ENCODE peak calls at places on chromosomes 6 and 20, in eight cellular contexts. H is activated CD4-positive, alpha-beta memory T cell treated with anti-CD3 and anti-CD28 coated beads, Interleukin-2, amount 10 ng/mL, durations not matched to agents 7 days and 5 days; C is activated effector memory CD4-positive, alpha-beta T cell treated with anti-CD3 and anti-CD28 coated beads, Interleukin-2, amount 50 U/mL, for 16 hours; J is EH; R is naive B cell; W is psoas muscle; E is activated T-cell treated with anti-CD3 and anti-CD28 coated beads for 1 hour; T is heart left ventricle. Q is an unnamed sample.

GRCh38 chr6:114361036-114361435 is 18.2 kb upstream of the HS3ST5 start:
- DNase-seq in H (no peak), C (no peak), J (no peak), R (no peak), W (no peak), E (no peak), T (no peak), Q (no peak)

GRCh38 chr6:104862456-104862855 is 2.7 kb upstream of the HACE1 start:
- DNase-seq in H (no peak), C (no peak), J (peak), R (no peak), W (no peak), E (no peak), T (no peak), Q (no peak)

GRCh38 chr6:1226208-1227099 is 85.4 kb upstream of the FOXQ1 start:
- DNase-seq in H (no peak), C (no peak), J (no peak), R (no peak), W (no peak), E (no peak), T (no peak), Q (no peak)

GRCh38 chr6:166258854-166259276 is 49.3 kb downstream of the PRR18 start:
- DNase-seq in H (peak), C (peak), J (no peak), R (no peak), W (no peak), E (peak), T (no peak), Q (no peak)

GRCh38 chr20:48102076-48102787 is 317.0 kb upstream of the SULF2 start:
- DNase-seq in H (no peak), C (peak), J (no peak), R (no peak), W (no peak), E (no peak), T (no peak), Q (peak)

GRCh38 chr20:62768234-62768814 is 27.9 kb upstream of the MRGBP start:
- DNase-seq in H (no peak), C (no peak), J (no peak), R (no peak), W (peak), E (no peak), T (peak), Q (no peak)

GRCh38 chr20:21102252-21102609 is 3.9 kb downstream of the LINC00237 start:
- DNase-seq in H (peak), C (peak), J (no peak), R (no peak), W (no peak), E (no peak), T (no peak), Q (peak)

GRCh38 chr6:147285087-147285855 is 81.1 kb downstream of the STXBP5 start:
- DNase-seq in H (no peak), C (no peak), J (peak), R (peak), W (no peak), E (no peak), T (no peak), Q (no peak)

GRCh38 chr20:77231-77630 is 10.2 kb upstream of the DEFB125 start:
- DNase-seq in H (no peak), C (no peak), J (no peak), R (no peak), W (no peak), E (no peak), T (no peak), Q (no peak)

GRCh38 chr20:32509639-32510066 is 75.5 kb downstream of the NOL4L start:
- DNase-seq in H (peak), C (peak), J (peak), R (peak), W (no peak), E (peak), T (no peak), Q (no peak)

GRCh38 chr6:80214436-80215022 is 108.1 kb downstream of the BCKDHB start:
- DNase-seq in H (no peak), C (no peak), J (peak), R (no peak), W (no peak), E (no peak), T (no peak), Q (peak)

GRCh38 chr6:99013661-99014458 is 66.1 kb upstream of the FBXL4 start:
- DNase-seq in H (no peak), C (no peak), J (peak), R (no peak), W (no peak), E (no peak), T (no peak), Q (no peak)

GRCh38 chr6:118350881-118351430 is 197.1 kb upstream of the PLN start:
- DNase-seq in H (no peak), C (no peak), J (peak), R (no peak), W (no peak), E (no peak), T (no peak), Q (no peak)

GRCh38 chr6:35568967-35569606 is 56.4 kb upstream of the TULP1 start:
- DNase-seq in H (peak), C (peak), J (peak), R (no peak), W (peak), E (peak), T (peak), Q (no peak)

GRCh38 chr6:32637219-32637880 is at the start of gene HLA-DQA1:
- DNase-seq in H (no peak), C (no peak), J (no peak), R (peak), W (no peak), E (no peak), T (no peak), Q (no peak)

GRCh38 chr6:47352966-47353365 is 43.3 kb upstream of the TNFRSF21 start:
- DNase-seq in H (no peak), C (no peak), J (no peak), R (no peak), W (no peak), E (no peak), T (no peak), Q (no peak)

GRCh38 chr6:45617441-45617840 is 239.7 kb upstream of the SUPT3H start:
- DNase-seq in H (no peak), C (no peak), J (peak), R (no peak), W (no peak), E (no peak), T (no peak), Q (no peak)

GRCh38 chr6:33112148-33112547 is 36.4 kb downstream of the HLA-DPB1 start:
- DNase-seq in H (peak), C (no peak), J (peak), R (peak), W (no peak), E (no peak), T (no peak), Q (no peak)

Q was measured in Caco-2.